ENCODE peak calls at places on chromosome 18, in four cellular contexts. J, C, L and F are unnamed samples.

GRCh38 chr18:50807199-50807598 is 12.6 kb downstream of the MRO start:
- DNase-seq in J (no peak), C (no peak), L (no peak), F (no peak)

GRCh38 chr18:3924455-3924854 is 474.5 kb downstream of the TGIF1 start:
- DNase-seq in J (no peak), C (no peak), L (no peak), F (no peak)

GRCh38 chr18:14976736-14977430 is 228.9 kb downstream of the ANKRD30B start:
- DNase-seq in J (no peak), C (no peak), L (no peak), F (no peak)

GRCh38 chr18:26714739-26715138 is 150.8 kb downstream of the AQP4 start:
- DNase-seq in J (no peak), C (no peak), L (no peak), F (no peak)

GRCh38 chr18:31125878-31126277 is 23.7 kb upstream of the DSC2 start:
- DNase-seq in J (no peak), C (no peak), L (no peak), F (no peak)

GRCh38 chr18:55908790-55909408 is 320.9 kb upstream of the TCF4 start:
- DNase-seq in J (no peak), C (no peak), L (no peak), F (no peak)

GRCh38 chr18:10771053-10771709 is 245.4 kb downstream of the NAPG start:
- DNase-seq in J (no peak), C (no peak), L (no peak), F (no peak)

GRCh38 chr18:35284846-35285245 is 5.2 kb downstream of the ZSCAN30 start:
- DNase-seq in J (no peak), C (no peak), L (no peak), F (no peak)

GRCh38 chr18:52216686-52217085 is 123.3 kb upstream of the DCC start:
- DNase-seq in J (no peak), C (no peak), L (no peak), F (no peak)

GRCh38 chr18:36152781-36153180 is 23.1 kb downstream of the ELP2 start:
- DNase-seq in J (no peak), C (no peak), L (no peak), F (no peak)

GRCh38 chr18:77133051-77133919 is 702 bp upstream of the MBP start:
- DNase-seq in J (no peak), C (peak; percentile 75), L (peak; percentile 30), F (peak; percentile 90)

GRCh38 chr18:36849288-36850011 is 20.5 kb downstream of the KIAA1328 start:
- DNase-seq in J (no peak), C (no peak), L (no peak), F (no peak)

GRCh38 chr18:35172009-35172408 is 68.8 kb upstream of the ZNF397 start:
- DNase-seq in J (no peak), C (no peak), L (no peak), F (no peak)

GRCh38 chr18:76496200-76496890 is 1.3 kb upstream of the ZNF516 start:
- DNase-seq in J (peak; percentile 69), C (peak; percentile 63), L (peak; percentile 47), F (peak; percentile 89)

GRCh38 chr18:65761636-65762310 is 11.0 kb downstream of the CDH7 start:
- DNase-seq in J (no peak), C (no peak), L (no peak), F (no peak)

GRCh38 chr18:79445740-79446566 is 50.2 kb downstream of the NFATC1 start:
- DNase-seq in J (no peak), C (no peak), L (no peak), F (no peak)

GRCh38 chr18:45505497-45506206 is 109.6 kb upstream of the SLC14A2 start:
- DNase-seq in J (no peak), C (no peak), L (peak; percentile 12), F (no peak)

GRCh38 chr18:9750606-9751304 is 42.7 kb downstream of the RAB31 start:
- DNase-seq in J (no peak), C (no peak), L (no peak), F (no peak)

GRCh38 chr18:53944721-53945120 is 279.7 kb downstream of the MBD2 start:
- DNase-seq in J (no peak), C (no peak), L (no peak), F (no peak)

GRCh38 chr18:26911840-26912239 is 46.3 kb upstream of the AQP4 start:
- DNase-seq in J (no peak), C (no peak), L (no peak), F (no peak)

DNA sequence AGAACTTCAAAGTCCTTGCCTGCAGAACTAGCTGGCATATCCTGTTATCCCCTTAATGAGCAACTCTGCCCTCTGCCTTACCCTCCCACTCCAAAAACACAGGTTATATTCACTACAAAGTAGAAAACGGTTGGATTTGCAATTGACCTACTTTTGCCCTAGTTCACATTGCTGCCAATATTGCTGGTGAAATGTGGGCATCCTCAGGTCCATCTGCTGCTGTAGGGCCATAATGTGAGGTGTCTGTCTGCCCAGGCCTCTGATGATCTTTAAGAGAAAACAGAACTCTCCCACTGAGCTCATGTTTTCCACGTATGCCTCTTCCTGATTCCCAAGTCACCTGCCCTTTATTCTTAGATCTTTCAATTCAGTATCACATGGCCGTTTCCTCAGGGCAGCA is 294.0 kb upstream of the CDH20 start:
- DNase-seq in J (no peak), C (no peak), L (no peak), F (no peak)
- H3K4me1 ChIP-seq in J (no peaks in the 10 kb centered on the region), C (no peaks in the 10 kb centered on the region), L (no peaks in the 10 kb centered on the region), F (no peaks in the 10 kb centered on the region)

GRCh38 chr18:63348508-63349136 is 18.4 kb downstream of the KDSR start:
- DNase-seq in J (no peak), C (no peak), L (no peak), F (no peak)
- H3K4me3 ChIP-seq in J (no peak overlapping the region), C (no peak overlapping the region), L (no peak overlapping the region), F (no peak overlapping the region)

DNA sequence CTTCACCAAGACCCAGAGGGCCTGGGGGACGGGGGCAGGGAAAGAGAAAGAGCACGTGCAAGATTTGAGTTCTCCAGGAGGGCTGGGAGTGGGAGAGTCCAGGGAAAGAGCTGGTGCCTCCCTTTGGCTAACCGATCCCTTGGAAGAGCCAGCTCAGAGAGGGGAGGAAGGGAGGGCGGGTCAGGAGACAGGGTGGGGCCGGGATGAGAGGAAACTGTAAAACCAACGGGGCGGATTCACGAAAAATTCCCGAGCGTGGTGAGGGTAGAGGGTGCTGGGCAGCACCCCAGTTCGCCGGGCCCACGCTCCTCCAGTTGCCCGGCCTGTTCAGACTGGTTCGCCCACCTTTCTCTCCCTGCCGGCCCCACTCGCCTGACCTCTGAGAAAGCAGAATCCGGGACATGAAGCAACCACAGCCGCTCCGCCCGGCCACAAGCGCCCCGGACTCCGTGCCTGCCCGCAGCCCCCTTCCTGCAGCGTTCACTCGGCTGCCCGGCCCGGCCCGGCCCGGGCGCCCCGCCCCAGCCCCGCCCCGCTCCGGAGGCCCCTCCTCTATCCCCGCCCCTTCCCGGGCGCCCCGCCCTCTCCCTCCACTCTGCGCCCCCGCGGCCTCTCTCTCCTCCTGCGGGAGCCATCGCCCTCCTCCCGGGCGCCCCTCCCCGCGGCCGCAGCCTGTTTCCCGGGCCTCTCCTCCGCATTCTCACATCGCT is 230.9 kb upstream of the SMAD2 start:
- DNase-seq in J (peak; percentile 92), C (peak; percentile 93), L (peak; percentile 88), F (peak; percentile 90)
- TF ChIP-seq POLR2A in J (peak; percentile 69), C (no peak), L (no peak), F (no peak)

GRCh38 chr18:13539050-13539449 is 187.3 kb downstream of the FAM210A start:
- DNase-seq in J (no peak), C (no peak), L (no peak), F (no peak)

GRCh38 chr18:13541621-13542519 is 184.5 kb downstream of the FAM210A start:
- DNase-seq in J (no peak), C (no peak), L (no peak), F (no peak)

GRCh38 chr18:13540783-13541182 is 185.6 kb downstream of the FAM210A start:
- DNase-seq in J (no peak), C (no peak), L (no peak), F (no peak)

GRCh38 chr18:13538630-13539029 is 187.7 kb downstream of the FAM210A start:
- DNase-seq in J (no peak), C (no peak), L (no peak), F (no peak)

GRCh38 chr18:13539843-13540535 is 186.4 kb downstream of the FAM210A start:
- DNase-seq in J (no peak), C (no peak), L (no peak), F (no peak)
- H3K4me1 ChIP-seq in J (no peaks in the 10 kb centered on the region), C (peaks cover 70% of the 10 kb centered on the region), L (peaks cover 33% of the 10 kb centered on the region), F (peaks cover 42% of the 10 kb centered on the region)

DNA sequence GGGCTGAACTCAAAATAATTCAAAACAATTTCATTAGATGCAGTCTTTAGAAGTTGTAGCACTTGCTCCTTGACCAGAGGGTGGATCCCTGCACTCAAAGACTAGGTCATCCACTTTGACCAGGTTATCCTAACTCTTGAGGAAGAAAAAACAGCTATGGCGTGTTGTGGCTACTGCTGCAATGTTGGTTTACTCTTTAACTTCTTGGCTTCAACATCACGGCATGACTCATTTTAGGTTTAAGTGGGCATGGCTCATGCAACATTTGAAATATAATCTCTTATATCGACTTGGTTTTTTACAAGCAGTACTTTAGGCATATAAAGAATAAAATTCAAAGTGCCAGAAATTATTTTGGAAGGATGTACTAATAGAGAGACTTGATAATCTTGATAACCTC is 35.4 kb downstream of the ANKRD29 start:
- DNase-seq in J (no peak), C (no peak), L (no peak), F (no peak)
- H3K4me3 ChIP-seq in J (no peak overlapping the region), C (no peak overlapping the region), L (no peak overlapping the region), F (no peak overlapping the region)